ENCODE peak calls at places on chromosome 9, in six cellular contexts. S, D, N, Z, Q and T are unnamed samples.

GRCh38 chr9:136172412-136173079 is 32.4 kb downstream of the LHX3 start:
- DNase-seq in S (no peak), D (no peak), N (no peak), Z (no peak), Q (no peak), T (no peak)

GRCh38 chr9:83238871-83239624 is 176.1 kb upstream of the RASEF start:
- DNase-seq in S (no peak), D (no peak), N (no peak), Z (peak; percentile 92), Q (no peak), T (no peak)

GRCh38 chr9:81632599-81632998 is 56.7 kb downstream of the TLE1 start:
- DNase-seq in S (no peak), D (no peak), N (no peak), Z (no peak), Q (peak; percentile 80), T (no peak)

GRCh38 chr9:136769710-136770191 is 5.4 kb upstream of the LCN15 start:
- DNase-seq in S (peak; percentile 49), D (peak; percentile 79), N (peak; percentile 83), Z (peak; percentile 49), Q (no peak), T (peak; percentile 90)

GRCh38 chr9:96015876-96016686 is 140.6 kb downstream of the ERCC6L2 start:
- DNase-seq in S (no peak), D (no peak), N (no peak), Z (no peak), Q (no peak), T (peak; percentile 73)

GRCh38 chr9:77946969-77947368 is 84.6 kb downstream of the GNAQ start:
- DNase-seq in S (no peak), D (no peak), N (no peak), Z (peak; percentile 77), Q (no peak), T (no peak)

GRCh38 chr9:81609782-81610738 is 79.3 kb downstream of the TLE1 start:
- DNase-seq in S (no peak), D (no peak), N (peak; percentile 60), Z (peak; percentile 63), Q (no peak), T (no peak)

GRCh38 chr9:97598461-97599288 is 34.5 kb downstream of the TSTD2 start:
- DNase-seq in S (peak; percentile 65), D (peak; percentile 72), N (peak; percentile 63), Z (peak; percentile 86), Q (peak; percentile 84), T (peak; percentile 80)

GRCh38 chr9:26856413-26857032 is 36.1 kb downstream of the CAAP1 start:
- DNase-seq in S (no peak), D (peak; percentile 36), N (no peak), Z (peak; percentile 50), Q (peak; percentile 70), T (peak; percentile 41)

GRCh38 chr9:69023650-69024049 is 9.7 kb upstream of the PRKACG start:
- DNase-seq in S (no peak), D (no peak), N (no peak), Z (no peak), Q (no peak), T (no peak)

GRCh38 chr9:125043631-125044030 is 99.7 kb downstream of the SCAI start:
- DNase-seq in S (no peak), D (no peak), N (no peak), Z (no peak), Q (no peak), T (no peak)

GRCh38 chr9:114359801-114360200 is 28.0 kb downstream of the AKNA start:
- DNase-seq in S (no peak), D (no peak), N (no peak), Z (no peak), Q (no peak), T (no peak)

GRCh38 chr9:130343445-130343918 is 77.9 kb downstream of the HMCN2 start:
- DNase-seq in S (no peak), D (peak; percentile 82), N (no peak), Z (no peak), Q (no peak), T (no peak)

GRCh38 chr9:11558043-11558442 is 945.2 kb upstream of the PTPRD start:
- DNase-seq in S (no peak), D (no peak), N (no peak), Z (no peak), Q (no peak), T (no peak)

GRCh38 chr9:125142560-125143376 is 560 bp downstream of the SCAI start:
- DNase-seq in S (no peak), D (no peak), N (peak; percentile 16), Z (peak; percentile 29), Q (no peak), T (peak; percentile 16)

GRCh38 chr9:15231788-15232635 is 75.0 kb downstream of the TTC39B start:
- DNase-seq in S (no peak), D (peak; percentile 12), N (peak; percentile 47), Z (peak; percentile 75), Q (peak; percentile 39), T (peak; percentile 61)

GRCh38 chr9:4012446-4012845 is 287.4 kb downstream of the GLIS3 start:
- DNase-seq in S (no peak), D (no peak), N (no peak), Z (no peak), Q (no peak), T (no peak)

GRCh38 chr9:91315191-91315590 is 46.5 kb downstream of the AUH start:
- DNase-seq in S (no peak), D (no peak), N (no peak), Z (no peak), Q (no peak), T (no peak)

GRCh38 chr9:111659706-111660105 is 1.7 kb upstream of the GNG10 start:
- DNase-seq in S (no peak), D (no peak), N (no peak), Z (no peak), Q (no peak), T (no peak)

GRCh38 chr9:35758475-35759050 is 4.5 kb upstream of the MSMP start:
- DNase-seq in S (no peak), D (no peak), N (no peak), Z (no peak), Q (peak; percentile 44), T (no peak)

GRCh38 chr9:123569343-123569694 is 213.3 kb downstream of the CRB2 start:
- DNase-seq in S (no peak), D (no peak), N (no peak), Z (no peak), Q (no peak), T (no peak)

GRCh38 chr9:95171001-95171400 is 146.5 kb downstream of the FANCC start:
- DNase-seq in S (no peak), D (no peak), N (no peak), Z (no peak), Q (peak; percentile 55), T (peak; percentile 47)

GRCh38 chr9:130431536-130432303 is 13.0 kb upstream of the ASS1 start:
- DNase-seq in S (no peak), D (no peak), N (no peak), Z (peak; percentile 28), Q (no peak), T (no peak)

GRCh38 chr9:88871669-88872068 is 119.6 kb upstream of the S1PR3 start:
- DNase-seq in S (no peak), D (no peak), N (no peak), Z (no peak), Q (no peak), T (no peak)

GRCh38 chr9:100229136-100229535 is 123.6 kb downstream of the TEX10 start:
- DNase-seq in S (no peak), D (no peak), N (no peak), Z (no peak), Q (no peak), T (no peak)

GRCh38 chr9:22053178-22053577 is 44.1 kb upstream of the CDKN2B start:
- DNase-seq in S (no peak), D (no peak), N (no peak), Z (no peak), Q (no peak), T (no peak)

GRCh38 chr9:27499481-27499880 is 24.6 kb upstream of the IFNK start:
- DNase-seq in S (no peak), D (no peak), N (no peak), Z (peak; percentile 55), Q (peak; percentile 10), T (no peak)

GRCh38 chr9:112793213-112793810 is 42.8 kb downstream of the SNX30 start:
- DNase-seq in S (peak; percentile 70), D (peak; percentile 57), N (peak; percentile 73), Z (peak; percentile 79), Q (peak; percentile 56), T (peak; percentile 72)

GRCh38 chr9:19934301-19934868 is 145.5 kb upstream of the SLC24A2 start:
- DNase-seq in S (no peak), D (peak; percentile 50), N (no peak), Z (no peak), Q (peak; percentile 36), T (no peak)

DNA sequence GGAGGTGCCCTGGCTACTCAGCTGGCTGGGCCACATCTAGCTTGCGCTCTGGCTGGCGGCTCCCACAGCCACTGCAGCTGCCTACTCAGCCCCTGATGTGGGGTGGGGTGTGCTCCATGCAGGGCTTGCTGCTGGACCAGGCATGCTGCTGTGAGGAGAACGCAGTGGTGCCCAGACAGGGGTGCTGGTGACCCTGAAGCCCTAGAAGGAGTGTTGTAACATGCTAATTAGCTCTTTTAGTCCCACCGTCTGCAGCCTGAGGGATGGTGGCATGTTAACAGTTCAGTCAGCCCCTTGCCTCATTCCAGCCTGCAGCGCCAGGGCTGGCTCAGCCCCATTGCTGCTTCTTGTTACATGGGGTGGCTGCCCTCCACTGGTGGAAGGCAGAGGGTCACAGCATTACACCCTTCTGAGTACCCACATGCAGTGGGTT is 642.3 kb downstream of the DMRTA1 start:
- DNase-seq in S (no peak), D (peak; percentile 36), N (no peak), Z (peak; percentile 0), Q (no peak), T (no peak)
- TF ChIP-seq CTCF in S (no peak), D (no peak), N (no peak), Z (no peak), Q (no peak), T (no peak)

GRCh38 chr9:116647515-116647809 is 39.6 kb upstream of the TRIM32 start:
- DNase-seq in S (no peak), D (no peak), N (no peak), Z (no peak), Q (no peak), T (no peak)
- TF ChIP-seq CTCF in S (no peak), D (no peak), N (no peak), Z (no peak), Q (no peak), T (no peak)

GRCh38 chr9:120358877-120359276 is 221.1 kb downstream of the CDK5RAP2 start:
- DNase-seq in S (no peak), D (no peak), N (no peak), Z (no peak), Q (no peak), T (no peak)
- TF ChIP-seq CTCF in S (no peak), D (no peak), N (no peak), Z (no peak), Q (no peak), T (no peak)

GRCh38 chr9:127968046-127968445 is 12.7 kb downstream of the EEIG1 start:
- DNase-seq in S (no peak), D (no peak), N (no peak), Z (peak; percentile 36), Q (peak; percentile 38), T (no peak)

GRCh38 chr9:127972316-127972871 is 8.4 kb downstream of the EEIG1 start:
- DNase-seq in S (peak; percentile 85), D (no peak), N (no peak), Z (no peak), Q (no peak), T (no peak)

GRCh38 chr9:127971357-127972315 is 9.2 kb downstream of the EEIG1 start:
- DNase-seq in S (peak; percentile 98), D (no peak), N (peak; percentile 62), Z (peak; percentile 25), Q (no peak), T (no peak)

GRCh38 chr9:127968717-127969383 is 11.9 kb downstream of the EEIG1 start:
- DNase-seq in S (no peak), D (no peak), N (no peak), Z (no peak), Q (peak; percentile 79), T (no peak)

GRCh38 chr9:127970401-127971313 is 10.1 kb downstream of the EEIG1 start:
- DNase-seq in S (no peak), D (no peak), N (peak; percentile 81), Z (no peak), Q (no peak), T (peak; percentile 92)
- TF ChIP-seq CTCF in S (no peak), D (no peak), N (no peak), Z (no peak), Q (no peak), T (no peak)